ENCODE peak calls at places on chromosomes 4 and X, in seven cellular contexts. A, H, M, N, B, O and D are unnamed samples. For H3K27me3, the result is how much of the 10 kb centered on the place peaks cover.

GRCh38 chr4:169968999-169969398 is 57.2 kb downstream of the MFAP3L start:
- DNase-seq in A (peak), H (no peak), M (peak), N (no peak), B (no peak), O (no peak), D (no peak)

GRCh38 chrX:3134316-3134715 is 93.0 kb downstream of the ARSF start:
- DNase-seq in A (peak), H (no peak), M (no peak), N (no peak), B (no peak), O (no peak), D (no peak)

GRCh38 chr4:156442961-156443360 is 489.3 kb upstream of the CTSO start:
- DNase-seq in A (no peak), H (no peak), M (no peak), N (no peak), B (no peak), O (no peak), D (no peak)

GRCh38 chr4:76388160-76388908 is 32.6 kb downstream of the CCDC158 start:
- DNase-seq in A (no peak), H (no peak), M (no peak), N (no peak), B (no peak), O (no peak), D (peak)

GRCh38 chr4:93897559-93897958 is 69.0 kb downstream of the ATOH1 start:
- DNase-seq in A (no peak), H (no peak), M (no peak), N (no peak), B (no peak), O (no peak), D (no peak)

GRCh38 chr4:85039526-85039925 is 73.0 kb upstream of the WDFY3 start:
- DNase-seq in A (peak), H (no peak), M (peak), N (no peak), B (no peak), O (no peak), D (no peak)

GRCh38 chr4:78584863-78585576 is 33.5 kb downstream of the ANXA3 start:
- DNase-seq in A (peak), H (no peak), M (no peak), N (no peak), B (no peak), O (no peak), D (no peak)

GRCh38 chr4:150934022-150934421 is 81.1 kb downstream of the LRBA start:
- DNase-seq in A (no peak), H (no peak), M (no peak), N (no peak), B (no peak), O (no peak), D (no peak)

GRCh38 chrX:69466546-69466945 is 37.6 kb upstream of the NALF2 start:
- DNase-seq in A (no peak), H (no peak), M (no peak), N (no peak), B (no peak), O (no peak), D (no peak)

GRCh38 chr4:40957281-40957680 is 207.5 kb downstream of the NSUN7 start:
- DNase-seq in A (no peak), H (no peak), M (no peak), N (no peak), B (no peak), O (no peak), D (no peak)

GRCh38 chr4:122212880-122213279 is 60.7 kb downstream of the BLTP1 start:
- DNase-seq in A (no peak), H (no peak), M (no peak), N (no peak), B (no peak), O (no peak), D (no peak)

GRCh38 chr4:15400911-15401671 is 26.7 kb upstream of the C1QTNF7 start:
- DNase-seq in A (peak), H (no peak), M (peak), N (peak), B (peak), O (peak), D (no peak)

GRCh38 chr4:57039345-57039744 is 60.6 kb downstream of the POLR2B start:
- DNase-seq in A (no peak), H (no peak), M (no peak), N (no peak), B (no peak), O (no peak), D (no peak)

DNA sequence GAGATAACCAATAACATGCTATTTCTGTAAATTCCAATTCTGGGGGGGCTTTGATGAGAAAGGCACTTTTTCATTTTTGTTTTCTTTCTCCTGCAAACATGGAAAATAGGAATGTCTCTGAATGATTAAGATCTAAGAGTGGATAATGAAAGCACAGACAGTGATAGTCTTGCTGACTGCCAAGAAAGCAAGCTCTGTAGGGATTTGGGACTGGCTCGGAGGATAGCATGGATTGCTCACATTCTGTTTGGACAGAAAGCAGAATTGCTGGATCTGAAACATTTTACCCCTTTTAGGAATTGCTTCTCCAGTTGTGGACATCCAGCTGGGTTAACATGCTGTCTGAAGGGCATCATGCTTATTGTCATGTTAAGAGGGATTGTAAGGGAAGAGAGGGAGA is 145.2 kb downstream of the NHS start:
- DNase-seq in A (no peak), H (no peak), M (no peak), N (no peak), B (no peak), O (no peak), D (no peak)
- H3K27me3 ChIP-seq in A (under half), H (under half), M (under half), N (under half), B (under half), O (under half), D (under half)

GRCh38 chr4:54498661-54499111 is 159.1 kb upstream of the KIT start:
- DNase-seq in A (peak), H (no peak), M (peak), N (no peak), B (no peak), O (no peak), D (no peak)
- H3K4me3 ChIP-seq in A (no peak), H (no peak), M (no peak), N (no peak), B (no peak), O (no peak), D (no peak)

DNA sequence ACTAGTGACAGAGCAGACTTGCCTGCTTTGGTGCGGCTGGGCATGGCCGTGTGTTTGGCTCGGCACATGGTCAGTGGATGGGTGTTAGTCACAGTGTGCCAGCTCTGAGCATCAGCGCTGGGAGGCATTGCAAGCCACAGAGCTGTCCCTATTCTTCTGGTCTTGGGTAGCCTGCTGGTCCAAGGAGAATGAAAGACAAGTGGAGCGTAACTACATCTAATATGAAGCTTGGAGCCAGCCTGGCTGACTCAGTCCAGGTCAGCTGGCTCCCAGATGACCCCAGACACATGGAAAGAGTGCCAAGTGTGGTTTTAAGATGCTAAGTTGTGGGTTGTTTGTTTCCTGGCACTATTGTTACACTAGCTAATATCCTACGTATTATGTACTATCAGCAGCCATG is 632.1 kb upstream of the ZFP42 start:
- DNase-seq in A (no peak), H (no peak), M (no peak), N (no peak), B (no peak), O (no peak), D (no peak)
- H3K27me3 ChIP-seq in A (under half), H (under half), M (under half), N (under half), B (under half), O (under half), D (under half)

DNA sequence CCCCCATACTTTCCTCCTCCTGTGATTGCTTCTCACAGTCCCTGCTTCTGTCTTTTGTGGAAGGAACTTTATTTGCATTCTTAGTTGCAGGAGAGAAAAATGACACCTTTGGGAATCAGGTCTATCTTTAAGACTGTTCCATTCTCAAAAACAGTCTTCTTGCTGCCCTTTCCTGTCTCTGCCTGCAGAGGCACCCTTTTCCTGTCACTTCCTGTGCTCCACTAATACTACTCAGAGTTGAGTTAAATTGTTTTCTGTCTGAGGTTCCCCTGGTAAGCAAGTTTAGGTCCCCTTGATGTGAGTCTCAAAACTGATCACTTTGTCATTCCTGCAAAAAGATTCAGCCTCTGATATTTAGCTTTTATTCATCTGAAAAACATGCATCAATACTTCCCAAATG is 208.8 kb upstream of the CLNK start:
- DNase-seq in A (no peak), H (no peak), M (no peak), N (no peak), B (no peak), O (no peak), D (peak)
- H3K4me3 ChIP-seq in A (no peak), H (no peak), M (no peak), N (no peak), B (no peak), O (no peak), D (no peak)

GRCh38 chrX:151712253-151712652 is 3.6 kb upstream of the FATE1 start:
- DNase-seq in A (no peak), H (no peak), M (no peak), N (no peak), B (no peak), O (no peak), D (no peak)

GRCh38 chrX:151711154-151711553 is 4.7 kb upstream of the FATE1 start:
- DNase-seq in A (no peak), H (no peak), M (no peak), N (no peak), B (no peak), O (no peak), D (no peak)

GRCh38 chrX:151710457-151710856 is 5.4 kb upstream of the FATE1 start:
- DNase-seq in A (no peak), H (no peak), M (no peak), N (no peak), B (no peak), O (no peak), D (no peak)

GRCh38 chrX:151711787-151712186 is 4.0 kb upstream of the FATE1 start:
- DNase-seq in A (no peak), H (no peak), M (no peak), N (no peak), B (no peak), O (no peak), D (no peak)

GRCh38 chrX:151708821-151709220 is 7.0 kb upstream of the FATE1 start:
- DNase-seq in A (no peak), H (no peak), M (no peak), N (no peak), B (no peak), O (no peak), D (no peak)
- H3K27me3 ChIP-seq in A (under half), H (under half), M (under half), N (under half), B (under half), O (under half), D (under half)